ENCODE peak calls at places on chromosomes 1 and 21, in seven cellular contexts. C is GM12891, X is HepG2, H is SK-N-SH, Z is K562, R is GM12878, J is H1. K is an unnamed sample.

GRCh38 chr1:229557214-229557850 is 1.2 kb downstream of the ABCB10 start:
- DNase-seq in C (peak), X (peak), H (no peak), Z (no peak), R (no peak), J (no peak), K (no peak)

GRCh38 chr1:9651565-9652378 is at the start of gene PIK3CD:
- DNase-seq in C (no peak), X (no peak), H (peak), Z (no peak), R (no peak), J (peak), K (peak)

GRCh38 chr1:30200161-30200560 is 523.2 kb downstream of the MATN1 start:
- DNase-seq in C (no peak), X (no peak), H (no peak), Z (no peak), R (no peak), J (no peak), K (no peak)

GRCh38 chr1:38285807-38286530 is 239.4 kb upstream of the POU3F1 start:
- DNase-seq in C (no peak), X (no peak), H (no peak), Z (no peak), R (no peak), J (peak), K (no peak)

GRCh38 chr1:36650200-36651065 is 167.7 kb upstream of the CSF3R start:
- DNase-seq in C (peak), X (peak), H (peak), Z (peak), R (no peak), J (peak), K (no peak)

GRCh38 chr1:16050328-16050727 is 6.7 kb downstream of the CLCNKB start:
- DNase-seq in C (no peak), X (no peak), H (no peak), Z (no peak), R (no peak), J (no peak), K (no peak)

GRCh38 chr1:248406721-248407692 is 4.2 kb downstream of the OR2T1 start:
- DNase-seq in C (no peak), X (no peak), H (no peak), Z (no peak), R (peak), J (no peak), K (no peak)

GRCh38 chr1:207243756-207244408 is 77.6 kb upstream of the CD55 start:
- DNase-seq in C (no peak), X (no peak), H (no peak), Z (no peak), R (no peak), J (no peak), K (no peak)

GRCh38 chr1:225111000-225111399 is 181.5 kb downstream of the DNAH14 start:
- DNase-seq in C (no peak), X (no peak), H (no peak), Z (no peak), R (no peak), J (no peak), K (no peak)

GRCh38 chr1:203906932-203907331 is 45.5 kb downstream of the SNRPE start:
- DNase-seq in C (no peak), X (no peak), H (no peak), Z (no peak), R (no peak), J (no peak), K (no peak)

GRCh38 chr1:9901148-9902059 is 8.7 kb downstream of the CTNNBIP1 start:
- DNase-seq in C (no peak), X (no peak), H (no peak), Z (peak), R (no peak), J (no peak), K (no peak)

GRCh38 chr1:77220687-77221463 is 1.6 kb upstream of the PIGK start:
- DNase-seq in C (no peak), X (no peak), H (no peak), Z (no peak), R (no peak), J (no peak), K (no peak)

GRCh38 chr1:203593723-203594122 is 32.9 kb upstream of the ATP2B4 start:
- DNase-seq in C (peak), X (no peak), H (no peak), Z (peak), R (no peak), J (peak), K (no peak)

GRCh38 chr1:36150296-36151132 is 1.2 kb upstream of the TRAPPC3 start:
- DNase-seq in C (peak), X (peak), H (peak), Z (peak), R (no peak), J (peak), K (peak)

GRCh38 chr1:184792450-184792969 is 37.9 kb upstream of the EDEM3 start:
- DNase-seq in C (no peak), X (peak), H (no peak), Z (no peak), R (no peak), J (no peak), K (no peak)

GRCh38 chr1:235919797-235920475 is 53.2 kb upstream of the LYST start:
- DNase-seq in C (no peak), X (no peak), H (no peak), Z (no peak), R (no peak), J (no peak), K (no peak)

GRCh38 chr1:199612976-199613774 is 414.3 kb upstream of the NR5A2 start:
- DNase-seq in C (no peak), X (no peak), H (no peak), Z (no peak), R (no peak), J (no peak), K (no peak)

GRCh38 chr1:39080269-39080826 is 54.2 kb downstream of the NDUFS5 start:
- DNase-seq in C (no peak), X (no peak), H (no peak), Z (peak), R (no peak), J (no peak), K (no peak)

GRCh38 chr1:163130250-163130856 is 61.2 kb downstream of the RGS4 start:
- DNase-seq in C (no peak), X (no peak), H (no peak), Z (no peak), R (no peak), J (no peak), K (no peak)

GRCh38 chr1:220487297-220487820 is 40.6 kb upstream of the MARK1 start:
- DNase-seq in C (no peak), X (no peak), H (no peak), Z (no peak), R (no peak), J (no peak), K (no peak)

GRCh38 chr1:147700042-147700711 is 29.9 kb upstream of the ACP6 start:
- DNase-seq in C (no peak), X (peak), H (peak), Z (peak), R (no peak), J (peak), K (no peak)

GRCh38 chr21:28207776-28208175 is 784.9 kb downstream of the LTN1 start:
- DNase-seq in C (no peak), X (no peak), H (peak), Z (no peak), R (no peak), J (no peak), K (no peak)

GRCh38 chr1:209929751-209930150 is 8.3 kb upstream of the SYT14 start:
- DNase-seq in C (no peak), X (no peak), H (peak), Z (no peak), R (no peak), J (no peak), K (no peak)

GRCh38 chr21:22535630-22536029 is 1537.4 kb downstream of the NCAM2 start:
- DNase-seq in C (no peak), X (no peak), H (no peak), Z (no peak), R (no peak), J (no peak), K (no peak)

GRCh38 chr1:201706109-201706508 is 122.8 kb upstream of the IPO9 start:
- DNase-seq in C (no peak), X (no peak), H (no peak), Z (no peak), R (no peak), J (no peak), K (no peak)

GRCh38 chr1:110556471-110556807 is 37.5 kb upstream of the KCNA10 start:
- DNase-seq in C (no peak), X (no peak), H (no peak), Z (no peak), R (no peak), J (no peak), K (no peak)

GRCh38 chr1:229854620-229855019 is 212.4 kb upstream of the GALNT2 start:
- DNase-seq in C (no peak), X (no peak), H (no peak), Z (no peak), R (no peak), J (no peak), K (no peak)

GRCh38 chr21:45200031-45200430 is 87.7 kb downstream of the POFUT2 start:
- DNase-seq in C (no peak), X (no peak), H (no peak), Z (no peak), R (no peak), J (no peak), K (no peak)

GRCh38 chr1:208604295-208604694 is 360.1 kb upstream of the PLXNA2 start:
- DNase-seq in C (peak), X (no peak), H (no peak), Z (no peak), R (peak), J (no peak), K (peak)
- TF ChIP-seq POLR2AphosphoS5 in C (no peak), X (no peak), H (no peak), Z (no peak), R (no peak), J (no peak), K (no peak)

GRCh38 chr1:227343727-227344551 is 25.6 kb upstream of the CDC42BPA start:
- DNase-seq in C (no peak), X (no peak), H (no peak), Z (no peak), R (no peak), J (no peak), K (no peak)
- TF ChIP-seq TAF1 in C (no peak), X (no peak), H (no peak), Z (no peak), R (no peak), J (no peak), K (no peak)

GRCh38 chr1:27873671-27874384 is 1.5 kb downstream of the THEMIS2 start:
- DNase-seq in C (no peak), X (no peak), H (no peak), Z (no peak), R (no peak), J (no peak), K (no peak)

GRCh38 chr1:27868932-27869718 is 3.2 kb upstream of the THEMIS2 start:
- DNase-seq in C (no peak), X (no peak), H (no peak), Z (peak), R (peak), J (no peak), K (no peak)

GRCh38 chr1:27869719-27870085 is 2.6 kb upstream of the THEMIS2 start:
- DNase-seq in C (no peak), X (no peak), H (no peak), Z (no peak), R (no peak), J (no peak), K (no peak)

GRCh38 chr1:27872802-27873665 is 690 bp downstream of the THEMIS2 start:
- DNase-seq in C (no peak), X (no peak), H (peak), Z (no peak), R (no peak), J (peak), K (no peak)

GRCh38 chr1:27872059-27872801 is at the start of gene THEMIS2:
- DNase-seq in C (peak), X (no peak), H (peak), Z (peak), R (no peak), J (peak), K (peak)
- TF ChIP-seq POLR2AphosphoS5 in C (peak), X (no peak), H (peak), Z (no peak), R (peak), J (peak), K (peak)

DNA sequence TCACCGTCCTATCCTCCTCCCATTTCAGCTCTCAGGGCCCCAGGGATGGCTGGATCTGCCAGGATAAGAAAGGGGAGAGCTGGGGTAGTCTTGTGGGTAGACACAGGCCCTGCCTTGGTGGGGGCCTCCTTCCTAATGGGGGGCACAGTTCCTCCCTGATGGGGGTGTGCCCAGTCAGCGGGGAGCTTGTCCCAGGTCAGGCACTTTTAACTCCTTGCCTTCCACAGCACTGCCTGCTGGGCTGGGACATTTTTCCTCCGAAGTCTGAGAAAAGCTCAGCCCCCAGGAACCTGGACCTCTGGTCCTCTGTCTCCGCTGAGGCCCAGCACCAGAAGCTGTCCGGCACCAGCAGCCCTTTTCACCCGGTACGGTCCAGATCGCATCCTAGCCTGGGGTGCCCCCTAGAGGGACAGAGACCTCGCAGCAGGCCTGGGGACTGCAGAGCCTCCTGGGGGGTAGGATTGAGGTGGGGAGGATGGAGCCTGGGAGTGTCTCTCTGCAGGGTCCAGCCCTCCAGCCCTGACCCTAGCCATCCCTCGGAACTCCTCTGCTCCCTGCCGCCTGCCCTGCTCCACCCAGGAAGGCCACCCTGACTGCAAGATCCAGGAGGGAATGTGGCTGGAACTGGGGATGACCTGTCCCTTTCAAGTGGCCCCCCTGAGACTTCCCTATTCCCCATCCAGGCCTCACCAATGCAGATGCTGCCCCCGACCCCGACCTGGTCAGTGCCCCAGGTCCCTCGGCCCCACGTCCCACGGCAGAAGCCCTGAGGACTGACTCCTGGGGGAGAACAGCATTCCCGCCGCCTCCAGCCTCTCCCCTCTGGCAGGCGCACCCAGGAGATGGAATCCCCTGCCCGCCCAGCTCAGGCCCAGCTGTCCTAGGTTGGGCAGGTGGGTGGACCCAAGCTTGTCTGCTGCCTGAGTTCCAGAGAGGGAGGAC is 12.0 kb downstream of the MIIP start:
- DNase-seq in C (peak), X (no peak), H (peak), Z (peak), R (no peak), J (peak), K (peak)
- TF ChIP-seq TAF1 in C (no peak), X (no peak), H (no peak), Z (no peak), R (no peak), J (no peak), K (no peak)